ENCODE peak calls at places on chromosomes 3 and 15, in four cellular contexts. Z is astrocyte, M is DND-41, G is fibroblast of lung. Y is an unnamed sample.

GRCh38 chr3:123080864-123081562 is 14.2 kb downstream of the PDIA5 start:
- DNase-seq in Z (no peak), M (no peak), G (no peak), Y (no peak)

GRCh38 chr15:64010719-64011118 is 35.6 kb downstream of the DAPK2 start:
- DNase-seq in Z (peak; percentile 90), M (peak; percentile 68), G (peak; percentile 74), Y (peak; percentile 72)

GRCh38 chr15:80459380-80459779 is 55.2 kb downstream of the ARNT2 start:
- DNase-seq in Z (no peak), M (no peak), G (no peak), Y (no peak)

GRCh38 chr3:172138792-172139507 is 99.6 kb downstream of the FNDC3B start:
- DNase-seq in Z (peak; percentile 52), M (peak; percentile 9), G (no peak), Y (no peak)

GRCh38 chr3:172272699-172273098 is 175.6 kb downstream of the GHSR start:
- DNase-seq in Z (peak; percentile 48), M (no peak), G (peak; percentile 80), Y (no peak)

GRCh38 chr3:45896956-45897355 is 10.6 kb downstream of the CCR9 start:
- DNase-seq in Z (peak; percentile 65), M (no peak), G (peak; percentile 75), Y (no peak)

GRCh38 chr3:23259515-23259914 is 56.4 kb downstream of the UBE2E2 start:
- DNase-seq in Z (no peak), M (no peak), G (no peak), Y (no peak)

GRCh38 chr15:81887913-81888312 is 157.9 kb downstream of the MEX3B start:
- DNase-seq in Z (peak; percentile 79), M (no peak), G (peak; percentile 82), Y (no peak)

GRCh38 chr3:142981901-142982773 is 18.7 kb upstream of the PAQR9 start:
- DNase-seq in Z (no peak), M (no peak), G (no peak), Y (no peak)

GRCh38 chr15:74376226-74376625 is 8.8 kb upstream of the CYP11A1 start:
- DNase-seq in Z (no peak), M (no peak), G (no peak), Y (no peak)

GRCh38 chr3:114626751-114627150 is 332.9 kb downstream of the TIGIT start:
- DNase-seq in Z (peak; percentile 83), M (no peak), G (no peak), Y (no peak)

GRCh38 chr3:161305095-161305991 is 66.0 kb downstream of the SPTSSB start:
- DNase-seq in Z (no peak), M (no peak), G (peak; percentile 40), Y (no peak)

GRCh38 chr3:112773864-112774263 is 72.8 kb downstream of the CD200R1L start:
- DNase-seq in Z (peak; percentile 71), M (no peak), G (no peak), Y (no peak)

GRCh38 chr3:107382626-107383025 is 5.4 kb downstream of the CCDC54 start:
- DNase-seq in Z (no peak), M (no peak), G (no peak), Y (no peak)

GRCh38 chr3:117629505-117629904 is 919.9 kb downstream of the TUSC7 start:
- DNase-seq in Z (no peak), M (no peak), G (no peak), Y (no peak)

GRCh38 chr15:73190189-73190601 is 137.9 kb downstream of the NEO1 start:
- DNase-seq in Z (peak; percentile 57), M (no peak), G (peak; percentile 48), Y (no peak)

DNA sequence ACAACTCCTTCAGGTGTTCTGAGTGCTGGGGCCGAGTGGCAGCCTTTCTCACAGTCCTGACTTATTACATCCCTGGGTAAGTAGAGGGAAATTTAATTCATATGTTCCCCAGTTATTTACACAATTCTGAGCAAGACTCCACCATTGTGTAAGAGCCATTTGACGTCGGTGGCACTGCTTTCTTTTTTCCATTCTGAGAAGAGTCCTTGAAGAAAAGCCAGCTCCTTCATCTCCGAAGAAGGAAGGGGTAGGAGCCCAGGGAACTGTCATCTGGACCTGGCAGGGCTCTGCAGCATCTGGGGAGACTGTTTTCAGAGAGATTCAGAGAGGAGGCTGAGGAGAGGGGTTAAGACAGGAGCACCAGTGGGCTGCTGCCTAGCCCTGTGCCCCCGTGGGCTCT is 22.6 kb upstream of the MASP1 start:
- DNase-seq in Z (no peak), M (no peak), G (no peak), Y (no peak)
- TF ChIP-seq CTCF in Z (no peak), M (no peak), G (no peak), Y (no peak)

DNA sequence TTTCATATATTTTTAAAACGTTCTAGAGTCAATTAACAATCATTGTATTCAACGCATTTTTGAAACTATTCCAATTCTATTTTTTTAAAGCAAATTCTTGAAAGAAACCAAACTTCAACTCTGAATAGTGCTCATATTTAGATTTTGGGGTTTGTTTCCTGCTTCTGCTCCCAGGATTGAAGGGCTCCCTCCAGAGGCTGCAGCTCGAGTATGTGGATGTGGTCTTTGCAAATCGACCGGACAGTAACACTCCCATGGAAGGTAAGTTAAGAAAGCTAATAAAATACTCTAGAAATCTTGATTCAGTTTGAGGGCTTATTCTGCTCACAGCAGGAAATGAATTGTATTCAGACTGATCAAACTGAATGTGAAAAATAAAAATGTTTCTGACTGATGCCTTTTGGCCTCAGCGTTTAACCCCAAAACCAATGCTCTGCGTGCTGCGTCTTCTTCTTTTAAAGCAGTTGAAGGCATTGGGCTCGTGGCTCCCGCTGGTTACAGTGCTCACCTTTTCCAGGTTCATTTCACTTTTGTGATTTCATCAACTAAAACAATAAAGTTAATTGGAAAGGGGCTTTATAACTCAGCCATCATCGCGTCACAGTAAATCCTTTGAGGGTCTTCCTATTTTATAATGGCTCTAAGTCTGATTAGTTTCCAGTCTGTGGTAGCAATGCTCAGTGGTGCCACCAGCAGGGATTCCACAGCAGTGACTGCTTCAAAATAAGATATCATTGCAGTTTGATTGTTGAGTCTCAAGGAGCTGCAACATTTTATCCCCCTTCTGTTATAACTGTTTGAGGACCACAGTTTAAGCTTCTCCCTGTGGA is 80.1 kb downstream of the SSR3 start:
- DNase-seq in Z (no peak), M (no peak), G (peak; percentile 18), Y (no peak)
- TF ChIP-seq CTCF in Z (peak; percentile 39), M (peak; percentile 44), G (peak; percentile 55), Y (peak; percentile 71)

DNA sequence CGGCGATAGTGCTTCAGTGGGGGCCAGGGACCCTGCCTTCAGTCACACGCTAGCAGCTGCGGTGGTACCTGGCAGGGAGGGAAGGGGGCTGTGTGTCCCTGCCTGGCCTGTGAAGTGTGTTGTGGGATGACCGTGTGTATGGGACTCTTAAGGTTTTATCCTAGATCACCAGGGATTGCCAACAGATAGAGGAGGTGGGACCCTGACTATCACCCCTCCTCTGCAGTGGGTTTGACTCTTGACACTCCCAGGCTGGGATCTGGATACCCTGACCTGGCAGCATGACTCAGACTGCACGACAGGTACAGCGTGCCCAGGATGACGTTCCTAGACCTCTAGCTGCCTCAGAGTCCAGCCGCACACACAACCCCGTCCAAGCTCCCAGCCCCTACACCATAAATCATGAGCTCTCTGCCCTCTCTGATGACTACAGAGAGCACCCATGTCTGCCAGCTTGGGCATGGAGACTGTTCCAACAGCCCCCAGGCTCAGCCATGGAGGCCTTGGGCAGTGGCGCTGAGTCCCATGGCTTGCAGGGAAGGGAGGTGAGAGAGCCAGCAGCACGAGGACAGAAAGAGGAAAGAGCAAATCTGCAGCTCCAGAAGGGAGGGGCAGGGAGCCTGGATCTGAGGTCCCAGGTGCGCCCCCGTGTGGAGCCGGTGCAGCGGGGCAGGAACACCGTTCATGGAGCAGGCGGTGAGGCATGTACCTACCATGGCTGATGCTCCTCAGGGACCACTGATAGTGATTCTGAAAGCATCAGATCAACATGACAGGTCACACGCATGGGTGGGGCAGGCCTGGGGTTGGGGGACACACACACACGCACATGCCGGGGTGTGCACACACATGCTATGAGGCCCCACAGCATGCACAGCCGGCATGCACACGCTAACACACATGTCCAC is 71.0 kb downstream of the ADAMTS7 start:
- DNase-seq in Z (no peak), M (peak; percentile 75), G (peak; percentile 17), Y (peak; percentile 76)
- TF ChIP-seq CTCF in Z (peak; percentile 22), M (peak; percentile 67), G (peak; percentile 41), Y (peak; percentile 63)

GRCh38 chr15:59931642-59932296 is 72.3 kb upstream of the FOXB1 start:
- DNase-seq in Z (no peak), M (no peak), G (no peak), Y (no peak)
- TF ChIP-seq CTCF in Z (no peak), M (no peak), G (no peak), Y (no peak)